ENCODE peak calls at places on chromosome 14, in six cellular contexts. M is T-helper 2 cell, A is posterior cingulate gyrus, P is LoVo, Q is ureter, F is NCI-H187. I is an unnamed sample.

GRCh38 chr14:56207626-56208297 is 89.6 kb downstream of the PELI2 start:
- DNase-seq in M (no peak), A (no peak), P (no peak), Q (no peak), F (peak; percentile 85), I (no peak)

GRCh38 chr14:99229654-99230215 is 42.3 kb downstream of the BCL11B start:
- DNase-seq in M (no peak), A (no peak), P (no peak), Q (no peak), F (no peak), I (no peak)

GRCh38 chr14:91358654-91359210 is 58.9 kb downstream of the CCDC88C start:
- DNase-seq in M (no peak), A (no peak), P (no peak), Q (no peak), F (no peak), I (peak; percentile 87)

GRCh38 chr14:101411770-101412169 is 149.5 kb upstream of the DIO3 start:
- DNase-seq in M (no peak), A (no peak), P (no peak), Q (no peak), F (no peak), I (no peak)

GRCh38 chr14:76958020-76958965 is 70.2 kb downstream of the IRF2BPL start:
- DNase-seq in M (no peak), A (no peak), P (no peak), Q (no peak), F (no peak), I (no peak)

GRCh38 chr14:70782361-70782760 is 27.0 kb downstream of the MAP3K9 start:
- DNase-seq in M (no peak), A (no peak), P (peak; percentile 61), Q (no peak), F (no peak), I (no peak)

GRCh38 chr14:94542811-94543449 is 18.3 kb upstream of the SERPINA4 start:
- DNase-seq in M (no peak), A (no peak), P (no peak), Q (no peak), F (no peak), I (no peak)

GRCh38 chr14:77316872-77317271 is 3.8 kb downstream of the POMT2 start:
- DNase-seq in M (no peak), A (no peak), P (no peak), Q (no peak), F (no peak), I (no peak)

GRCh38 chr14:91059576-91060471 is 617 bp downstream of the RPS6KA5 start:
- DNase-seq in M (peak; percentile 59), A (peak; percentile 17), P (peak; percentile 54), Q (peak; percentile 59), F (peak; percentile 38), I (peak; percentile 29)

GRCh38 chr14:63155511-63156189 is 48.6 kb upstream of the RHOJ start:
- DNase-seq in M (no peak), A (peak; percentile 10), P (no peak), Q (no peak), F (no peak), I (no peak)

GRCh38 chr14:46985529-46986137 is 334.1 kb upstream of the RPL10L start:
- DNase-seq in M (no peak), A (no peak), P (no peak), Q (no peak), F (no peak), I (no peak)

GRCh38 chr14:106766145-106766544 is 1239.8 kb downstream of the TMEM121 start:
- DNase-seq in M (no peak), A (no peak), P (no peak), Q (no peak), F (no peak), I (no peak)

GRCh38 chr14:64391986-64392385 is 3.8 kb downstream of the MTHFD1 start:
- DNase-seq in M (no peak), A (no peak), P (no peak), Q (no peak), F (no peak), I (no peak)

GRCh38 chr14:76760331-76761197 is 704 bp upstream of the VASH1 start:
- DNase-seq in M (no peak), A (no peak), P (no peak), Q (no peak), F (no peak), I (no peak)

GRCh38 chr14:78302841-78303240 is 132.7 kb downstream of the NRXN3 start:
- DNase-seq in M (no peak), A (no peak), P (no peak), Q (no peak), F (no peak), I (no peak)

GRCh38 chr14:103518416-103519042 is 4.1 kb downstream of the CKB start:
- DNase-seq in M (peak; percentile 58), A (peak; percentile 74), P (peak; percentile 50), Q (no peak), F (peak; percentile 23), I (peak; percentile 85)

GRCh38 chr14:22047105-22047504 is 373.5 kb upstream of the OR4E1 start:
- DNase-seq in M (peak; percentile 3), A (no peak), P (peak; percentile 7), Q (no peak), F (no peak), I (no peak)

GRCh38 chr14:104219731-104220224 is 81.4 kb downstream of the KIF26A start:
- DNase-seq in M (no peak), A (peak; percentile 3), P (no peak), Q (no peak), F (no peak), I (peak; percentile 63)

GRCh38 chr14:96272777-96273471 is 16.9 kb downstream of the BDKRB1 start:
- DNase-seq in M (no peak), A (no peak), P (no peak), Q (no peak), F (no peak), I (no peak)

GRCh38 chr14:32047791-32048190 is 29.3 kb upstream of the ARHGAP5 start:
- DNase-seq in M (no peak), A (no peak), P (no peak), Q (no peak), F (no peak), I (no peak)

I was measured in WERI-Rb-1.